ENCODE peak calls at places on chromosomes 12 and 14, in nine cellular contexts. L, F, X, M, C, R, Y, G and J are unnamed samples.

GRCh38 chr12:86264451-86265328 is 8.5 kb upstream of the MGAT4C start:
- DNase-seq in L (no peak), F (no peak), X (peak), M (peak), C (peak), R (peak), Y (no peak), G (no peak), J (peak)

GRCh38 chr12:54413284-54414190 is 5.5 kb downstream of the ITGA5 start:
- DNase-seq in L (no peak), F (peak), X (no peak), M (peak), C (no peak), R (no peak), Y (no peak), G (no peak), J (no peak)

GRCh38 chr14:39581474-39581873 is 149.2 kb upstream of the FBXO33 start:
- DNase-seq in L (no peak), F (peak), X (no peak), M (no peak), C (no peak), R (no peak), Y (no peak), G (peak), J (no peak)

GRCh38 chr12:109944975-109945374 is 44.9 kb downstream of the TCHP start:
- DNase-seq in L (no peak), F (no peak), X (no peak), M (peak), C (no peak), R (peak), Y (no peak), G (peak), J (no peak)

GRCh38 chr14:103007555-103007954 is 49.8 kb downstream of the CDC42BPB start:
- DNase-seq in L (no peak), F (no peak), X (no peak), M (peak), C (no peak), R (no peak), Y (no peak), G (no peak), J (no peak)

GRCh38 chr12:132014092-132014914 is 64.6 kb downstream of the EP400 start:
- DNase-seq in L (no peak), F (no peak), X (no peak), M (no peak), C (no peak), R (no peak), Y (no peak), G (no peak), J (no peak)

GRCh38 chr14:95725685-95726336 is 11.9 kb upstream of the TCL1A start:
- DNase-seq in L (no peak), F (peak), X (no peak), M (no peak), C (no peak), R (no peak), Y (no peak), G (no peak), J (no peak)

GRCh38 chr12:50772877-50773276 is 9.0 kb downstream of the ATF1 start:
- DNase-seq in L (no peak), F (no peak), X (no peak), M (no peak), C (no peak), R (no peak), Y (no peak), G (no peak), J (no peak)

GRCh38 chr12:130044991-130045621 is 117.2 kb upstream of the FZD10 start:
- DNase-seq in L (no peak), F (no peak), X (no peak), M (no peak), C (no peak), R (peak), Y (no peak), G (no peak), J (no peak)

GRCh38 chr14:79411403-79412174 is 799.7 kb downstream of the DIO2 start:
- DNase-seq in L (no peak), F (no peak), X (no peak), M (no peak), C (no peak), R (no peak), Y (no peak), G (peak), J (no peak)

GRCh38 chr12:52975820-52976573 is 27.1 kb downstream of the KRT18 start:
- DNase-seq in L (no peak), F (no peak), X (no peak), M (no peak), C (no peak), R (no peak), Y (no peak), G (no peak), J (peak)
- TF ChIP-seq CTCF in L (peak), F (no peak), X (no peak), M (no peak), C (peak), R (peak), Y (no peak), G (no peak), J (no peak)

GRCh38 chr12:107319536-107320030 is 226.2 kb upstream of the CRY1 start:
- DNase-seq in L (no peak), F (no peak), X (no peak), M (no peak), C (no peak), R (peak), Y (no peak), G (no peak), J (no peak)

GRCh38 chr12:107320031-107320928 is 226.9 kb upstream of the CRY1 start:
- DNase-seq in L (peak), F (no peak), X (peak), M (peak), C (peak), R (peak), Y (no peak), G (no peak), J (peak)

GRCh38 chr12:107318804-107319535 is 225.6 kb upstream of the CRY1 start:
- DNase-seq in L (no peak), F (no peak), X (peak), M (no peak), C (no peak), R (peak), Y (no peak), G (peak), J (peak)

GRCh38 chr12:107318554-107318803 is 225.1 kb upstream of the CRY1 start:
- DNase-seq in L (no peak), F (no peak), X (no peak), M (no peak), C (no peak), R (no peak), Y (no peak), G (no peak), J (no peak)

DNA sequence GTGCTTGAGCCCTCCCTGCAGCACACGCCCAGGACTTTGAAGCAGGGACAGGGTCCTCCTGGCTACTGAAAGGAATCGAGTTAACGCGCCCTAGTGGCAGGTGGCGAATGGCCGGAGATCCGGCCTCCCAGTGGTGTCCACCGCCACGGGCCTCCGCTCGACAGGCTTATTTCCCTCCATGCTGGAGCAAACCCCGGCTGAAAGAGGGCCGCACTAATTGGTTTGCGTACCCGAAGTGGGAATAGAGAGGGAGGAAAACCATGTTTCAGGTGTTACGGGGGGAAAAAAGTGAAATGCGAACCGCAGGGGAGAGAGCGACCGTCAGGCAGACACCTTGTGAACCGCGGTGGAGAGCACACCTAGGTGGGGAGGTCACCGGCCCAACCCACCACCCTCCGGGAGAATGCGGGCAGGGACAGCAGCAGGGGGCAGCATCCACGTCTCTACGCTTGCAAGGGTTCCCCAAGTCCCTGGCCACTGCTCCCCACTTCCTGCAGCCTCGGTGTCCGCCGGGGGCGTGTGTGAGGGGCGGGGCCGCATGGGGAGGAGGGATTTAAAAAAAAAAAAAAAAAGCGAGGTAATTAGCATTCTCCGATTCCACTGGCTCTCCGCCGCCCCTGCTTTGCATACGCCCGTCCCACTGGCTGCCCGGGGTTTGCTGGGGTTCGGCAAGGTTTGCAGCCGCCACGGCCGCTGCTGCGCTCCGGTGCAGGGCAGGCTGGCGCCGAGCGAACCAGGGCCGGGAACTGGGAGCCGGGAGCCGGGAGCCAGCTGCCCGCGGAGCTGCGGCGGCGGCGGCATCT is 224.6 kb upstream of the CRY1 start:
- DNase-seq in L (peak), F (peak), X (peak), M (peak), C (peak), R (peak), Y (peak), G (peak), J (peak)
- TF ChIP-seq CTCF in L (peak), F (no peak), X (no peak), M (no peak), C (no peak), R (peak), Y (no peak), G (no peak), J (peak)

GRCh38 chr14:54488646-54489317 is at the start of gene GMFB:
- DNase-seq in L (peak), F (peak), X (peak), M (peak), C (peak), R (peak), Y (peak), G (peak), J (peak)
- TF ChIP-seq CTCF in L (peak), F (peak), X (peak), M (peak), C (peak), R (peak), Y (peak), G (peak), J (no peak)

GRCh38 chr14:99899578-99900178 is 106.5 kb downstream of the EML1 start:
- DNase-seq in L (no peak), F (peak), X (no peak), M (no peak), C (no peak), R (no peak), Y (no peak), G (peak), J (no peak)
- TF ChIP-seq CTCF in L (peak), F (peak), X (peak), M (peak), C (peak), R (peak), Y (peak), G (peak), J (no peak)

DNA sequence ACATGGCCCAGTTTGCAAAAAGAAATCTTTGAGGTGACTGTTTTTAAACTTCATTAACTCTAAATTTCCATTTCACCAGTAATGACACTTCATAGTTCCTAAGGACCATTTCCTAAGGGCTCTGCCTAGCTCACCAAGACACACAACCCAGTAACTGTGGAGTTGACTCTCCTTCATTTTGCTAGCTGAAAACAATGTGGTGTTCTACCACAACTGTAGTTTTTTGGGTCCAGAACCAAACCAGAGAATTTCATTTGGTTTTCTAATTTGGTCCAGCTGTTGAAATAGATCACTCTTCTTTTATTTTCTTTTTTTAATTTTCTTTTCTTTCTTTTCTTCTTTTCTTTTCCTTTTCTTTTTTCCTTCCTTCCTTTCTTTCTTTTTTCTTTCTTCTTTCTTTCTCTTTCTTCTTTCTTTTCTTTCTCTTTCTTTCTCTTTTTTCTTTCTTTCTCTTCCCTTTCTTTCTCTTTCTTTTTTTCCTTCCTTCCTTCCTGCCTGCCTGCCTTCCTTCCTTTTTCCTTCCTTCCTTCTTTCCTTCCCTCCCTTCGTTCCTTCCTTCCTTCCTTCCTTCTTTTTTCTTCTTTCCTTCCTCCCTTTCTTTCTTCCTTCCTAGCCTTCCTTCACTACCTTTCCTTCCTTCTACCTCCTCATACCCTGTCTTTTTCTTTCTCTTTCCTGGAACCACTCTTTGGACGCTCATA is 18.5 kb upstream of the LUM start:
- DNase-seq in L (no peak), F (no peak), X (no peak), M (no peak), C (no peak), R (no peak), Y (no peak), G (no peak), J (no peak)
- TF ChIP-seq CTCF in L (no peak), F (no peak), X (no peak), M (no peak), C (no peak), R (no peak), Y (no peak), G (no peak), J (no peak)

DNA sequence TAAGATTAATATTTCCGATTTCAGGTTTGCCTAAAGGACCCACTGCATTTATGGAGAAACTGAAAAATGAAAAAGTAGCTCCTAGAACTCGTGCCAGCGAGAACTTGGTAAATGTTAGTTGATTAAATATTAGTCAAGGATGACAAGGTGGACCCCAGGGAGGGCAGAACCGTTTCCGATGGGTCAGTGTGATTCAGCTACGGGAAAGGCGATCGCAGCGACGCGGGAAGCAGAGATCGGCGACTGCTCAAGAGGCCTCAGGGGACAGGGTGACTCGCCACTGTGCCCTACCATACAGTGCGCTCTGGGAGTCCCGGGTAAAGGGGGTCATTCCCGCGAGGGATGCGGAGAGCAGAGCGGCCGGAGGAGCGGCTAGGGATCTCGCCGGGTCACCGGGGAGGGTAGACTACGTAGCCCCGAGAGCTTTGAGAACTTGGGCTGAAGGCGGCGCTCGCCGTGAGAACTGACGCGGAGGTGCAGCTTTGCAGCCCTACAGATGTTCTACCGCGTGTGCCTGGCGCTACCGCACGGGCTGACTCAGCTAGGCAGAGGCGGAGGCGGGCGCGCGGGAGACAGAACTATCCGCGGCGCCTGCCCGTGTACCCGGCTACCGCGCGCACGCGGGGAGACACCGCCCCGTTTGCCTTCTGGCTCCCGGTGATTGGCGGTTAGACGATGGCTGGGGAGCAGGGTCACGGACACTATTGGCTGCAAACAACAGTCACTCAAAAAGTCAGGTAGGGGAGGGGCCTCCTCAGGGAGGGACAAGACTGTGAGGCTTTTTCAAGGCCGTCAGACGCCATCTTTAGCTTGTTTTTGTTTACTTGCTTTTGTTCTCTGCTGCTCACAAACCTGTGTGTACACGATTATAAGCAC is 3.2 kb downstream of the C14orf93 start:
- DNase-seq in L (peak), F (peak), X (peak), M (peak), C (peak), R (peak), Y (peak), G (peak), J (peak)
- TF ChIP-seq CTCF in L (peak), F (peak), X (peak), M (peak), C (peak), R (no peak), Y (no peak), G (peak), J (no peak)

GRCh38 chr12:124428136-124428791 is 133.4 kb downstream of the RFLNA start:
- DNase-seq in L (no peak), F (no peak), X (peak), M (no peak), C (no peak), R (no peak), Y (peak), G (peak), J (no peak)
- TF ChIP-seq CTCF in L (no peak), F (no peak), X (no peak), M (no peak), C (no peak), R (no peak), Y (no peak), G (no peak), J (no peak)

DNA sequence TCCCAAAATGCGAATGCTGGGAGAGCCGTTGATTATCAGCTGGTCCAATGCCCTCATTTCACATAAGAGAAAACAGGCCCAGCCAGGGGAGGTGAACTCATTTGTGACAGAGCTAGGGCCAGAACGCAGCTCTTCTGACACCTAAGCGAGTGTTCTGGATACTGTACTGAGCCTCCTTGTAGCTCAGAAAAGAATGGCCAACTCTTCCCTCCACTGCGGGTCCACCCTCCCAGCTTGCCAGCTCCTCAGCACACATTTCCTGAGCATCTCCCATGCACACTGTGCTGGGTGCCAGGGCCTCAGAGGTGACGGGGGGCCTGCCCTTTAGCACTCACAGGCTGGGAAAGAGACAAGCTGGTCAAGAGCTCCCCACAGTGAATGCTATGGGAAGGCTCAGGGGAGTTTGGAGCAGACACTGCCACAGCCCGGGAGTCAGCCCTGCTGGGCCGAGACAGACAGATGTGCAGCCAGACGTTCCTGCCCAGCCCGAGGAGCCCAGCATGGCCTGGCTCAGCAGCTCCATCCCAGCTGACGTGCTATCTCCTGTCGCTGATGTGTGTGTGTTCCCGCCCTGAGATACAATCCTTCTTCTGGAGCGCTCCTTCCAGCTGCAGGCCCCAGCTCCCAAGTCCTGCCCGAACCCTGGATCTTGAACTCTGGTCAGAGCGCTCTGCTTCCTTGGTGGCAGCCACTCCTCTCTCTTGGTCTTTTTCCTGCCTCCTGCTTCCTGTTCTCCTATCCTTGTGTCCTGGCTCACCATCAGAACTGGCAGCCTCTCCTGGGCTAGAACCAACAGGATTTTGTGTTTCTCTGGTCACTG is 3.6 kb downstream of the CMTM5 start:
- DNase-seq in L (no peak), F (no peak), X (no peak), M (no peak), C (no peak), R (no peak), Y (no peak), G (no peak), J (no peak)
- TF ChIP-seq CTCF in L (no peak), F (no peak), X (no peak), M (no peak), C (no peak), R (no peak), Y (no peak), G (no peak), J (no peak)